ENCODE peak calls at places on chromosomes 3 and 15, in seven cellular contexts. V is aorta, D is iPS DF 6.9, X is AG04450, N is GM23248, Y is right lobe of liver, K is transverse colon. H is an unnamed sample.

GRCh38 chr3:184557348-184557950 is 4.1 kb upstream of the EPHB3 start:
- DNase-seq in V (no peak), D (no peak), X (no peak), N (no peak), Y (no peak), K (no peak), H (no peak)

GRCh38 chr3:70989174-70989573 is 594.4 kb downstream of the FOXP1 start:
- DNase-seq in V (no peak), D (no peak), X (no peak), N (peak; percentile 75), Y (no peak), K (no peak), H (no peak)

GRCh38 chr15:65583701-65584100 is 27.2 kb downstream of the INTS14 start:
- DNase-seq in V (no peak), D (no peak), X (no peak), N (peak; percentile 24), Y (no peak), K (peak; percentile 13), H (no peak)

GRCh38 chr3:162569314-162569713 is 1072.7 kb downstream of the OTOL1 start:
- DNase-seq in V (no peak), D (no peak), X (no peak), N (no peak), Y (no peak), K (no peak), H (no peak)

GRCh38 chr3:98188553-98188952 is 22.1 kb downstream of the OR5H15 start:
- DNase-seq in V (no peak), D (peak; percentile 25), X (no peak), N (peak; percentile 23), Y (no peak), K (no peak), H (no peak)

GRCh38 chr3:79761441-79761840 is 6.4 kb downstream of the ROBO1 start:
- DNase-seq in V (no peak), D (no peak), X (no peak), N (no peak), Y (no peak), K (no peak), H (no peak)

GRCh38 chr15:76060098-76060989 is 559 bp downstream of the TMEM266 start:
- DNase-seq in V (no peak), D (no peak), X (no peak), N (no peak), Y (no peak), K (no peak), H (no peak)

GRCh38 chr3:83002869-83003445 is 1241.5 kb upstream of the GBE1 start:
- DNase-seq in V (no peak), D (no peak), X (no peak), N (no peak), Y (no peak), K (no peak), H (no peak)

GRCh38 chr3:81581966-81582599 is 179.4 kb downstream of the GBE1 start:
- DNase-seq in V (no peak), D (no peak), X (peak; percentile 13), N (peak; percentile 67), Y (no peak), K (peak; percentile 28), H (no peak)

GRCh38 chr15:34714476-34715121 is 40.2 kb downstream of the GJD2 start:
- DNase-seq in V (no peak), D (no peak), X (no peak), N (no peak), Y (no peak), K (no peak), H (no peak)

GRCh38 chr3:184582998-184583344 is 21.4 kb downstream of the EPHB3 start:
- DNase-seq in V (no peak), D (no peak), X (no peak), N (no peak), Y (no peak), K (no peak), H (peak; percentile 62)

GRCh38 chr3:69207036-69207435 is 84.6 kb upstream of the LMOD3 start:
- DNase-seq in V (no peak), D (no peak), X (no peak), N (no peak), Y (no peak), K (no peak), H (no peak)

GRCh38 chr3:122956685-122957455 is 70.7 kb downstream of the SEMA5B start:
- DNase-seq in V (no peak), D (no peak), X (no peak), N (no peak), Y (no peak), K (no peak), H (no peak)

GRCh38 chr15:68209735-68210408 is 4.7 kb upstream of the CALML4 start:
- DNase-seq in V (peak; percentile 64), D (no peak), X (no peak), N (no peak), Y (no peak), K (no peak), H (no peak)

GRCh38 chr3:194685723-194686413 is at the start of gene FAM43A:
- DNase-seq in V (peak; percentile 97), D (no peak), X (peak; percentile 91), N (peak; percentile 95), Y (peak; percentile 93), K (peak; percentile 97), H (peak; percentile 77)
- H3K27ac ChIP-seq in V (peak within 1 kb of the TSS; percentile 6), D (no peak within 1 kb of the TSS), X (no peak within 1 kb of the TSS), N (peak within 1 kb of the TSS; percentile 30), Y (peak within 1 kb of the TSS; percentile 32), K (peak within 1 kb of the TSS; percentile 93), H (peak within 1 kb of the TSS; percentile 43)

GRCh38 chr15:52082197-52083036 is 30.2 kb downstream of the BCL2L10 start:
- DNase-seq in V (no peak), D (no peak), X (peak; percentile 29), N (no peak), Y (no peak), K (no peak), H (no peak)
- H3K27ac ChIP-seq in V (no peak overlapping the region), D (no peak overlapping the region), X (no peak overlapping the region), N (no peak overlapping the region), Y (no peak overlapping the region), K (no peak overlapping the region), H (no peak overlapping the region)

DNA sequence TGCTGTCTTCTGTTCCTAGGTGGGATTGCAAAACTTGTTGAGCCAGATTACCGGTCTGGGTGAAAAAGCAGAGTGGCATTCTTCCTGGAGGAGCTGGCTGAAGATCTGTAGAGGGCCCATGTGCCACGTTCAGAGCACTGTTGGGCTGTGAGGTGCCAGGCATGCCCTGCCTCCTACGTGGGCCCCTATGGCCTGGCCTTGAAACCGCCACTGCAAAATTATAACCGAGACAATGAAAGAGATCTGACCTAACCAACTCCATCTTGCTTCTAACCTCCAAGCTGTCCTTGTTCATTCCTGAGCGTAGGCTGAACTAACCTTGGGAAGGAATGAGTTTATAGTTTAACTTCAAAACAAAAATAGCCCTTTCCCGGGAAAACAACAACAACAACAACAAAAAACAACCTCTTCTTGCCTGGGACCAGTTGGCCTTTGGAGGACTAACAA is 1.4 kb upstream of the ACAD9 start:
- DNase-seq in V (no peak), D (no peak), X (no peak), N (no peak), Y (no peak), K (no peak), H (no peak)
- H3K27ac ChIP-seq in V (peak overlapping the region; percentile 92), D (no peak overlapping the region), X (peak overlapping the region; percentile 97), N (peak overlapping the region; percentile 98), Y (peak overlapping the region; percentile 87), K (peak overlapping the region; percentile 92), H (peak overlapping the region; percentile 91)

GRCh38 chr15:42510258-42511009 is 15.0 kb downstream of the SNAP23 start:
- DNase-seq in V (no peak), D (no peak), X (no peak), N (no peak), Y (no peak), K (no peak), H (no peak)
- H3K27ac ChIP-seq in V (peak overlapping the region; percentile 28), D (no peak overlapping the region), X (peak overlapping the region; percentile 85), N (peak overlapping the region; percentile 80), Y (no peak overlapping the region), K (no peak overlapping the region), H (no peak overlapping the region)

GRCh38 chr3:142275856-142276255 is 50.5 kb upstream of the GK5 start:
- DNase-seq in V (no peak), D (no peak), X (peak; percentile 50), N (peak; percentile 86), Y (no peak), K (no peak), H (no peak)
- H3K27ac ChIP-seq in V (peak overlapping the region; percentile 43), D (no peak overlapping the region), X (no peak overlapping the region), N (peak overlapping the region; percentile 63), Y (no peak overlapping the region), K (no peak overlapping the region), H (no peak overlapping the region)

H was measured in substantia nigra.